ENCODE peak calls at places on chromosomes 13 and 19, in ten cellular contexts. One of them, this sample, is unnamed.

GRCh38 chr19:11505032-11505503 is 571 bp downstream of the ZNF653 start:
- DNase-seq in choroid plexus epithelial cell: peak; percentile 96
- DNase-seq in NCI-H2107: peak; percentile 83
- DNase-seq in NCI-H510A: peak; percentile 93
- DNase-seq in HuH-7.5: peak; percentile 96
- DNase-seq in ELR: peak; percentile 96
- DNase-seq in neural progenitor cell: peak; percentile 98
- DNase-seq in NCI-H1417 treated with DMSO at 0.1 percent for 48 hours: peak; percentile 80
- DNase-seq in EL: peak; percentile 96
- DNase-seq in activated naive CD8-positive, alpha-beta T cell treated with anti-CD3 and anti-CD28 coated beads, Interleukin-2, amount 50 U/mL, for 24 hours: peak; percentile 98
- DNase-seq in this sample: peak; percentile 91

GRCh38 chr13:99299545-99300341 is 7.5 kb downstream of the GPR183 start:
- DNase-seq in choroid plexus epithelial cell: no peak
- DNase-seq in NCI-H2107: no peak
- DNase-seq in NCI-H510A: peak; percentile 11
- DNase-seq in HuH-7.5: no peak
- DNase-seq in ELR: no peak
- DNase-seq in neural progenitor cell: no peak
- DNase-seq in NCI-H1417 treated with DMSO at 0.1 percent for 48 hours: no peak
- DNase-seq in EL: no peak
- DNase-seq in activated naive CD8-positive, alpha-beta T cell treated with anti-CD3 and anti-CD28 coated beads, Interleukin-2, amount 50 U/mL, for 24 hours: no peak
- DNase-seq in this sample: no peak

GRCh38 chr19:14530005-14530348 is 583 bp downstream of the TECR start:
- DNase-seq in choroid plexus epithelial cell: no peak
- DNase-seq in NCI-H2107: no peak
- DNase-seq in NCI-H510A: no peak
- DNase-seq in HuH-7.5: no peak
- DNase-seq in ELR: peak; percentile 23
- DNase-seq in neural progenitor cell: peak; percentile 79
- DNase-seq in NCI-H1417 treated with DMSO at 0.1 percent for 48 hours: no peak
- DNase-seq in EL: peak; percentile 30
- DNase-seq in activated naive CD8-positive, alpha-beta T cell treated with anti-CD3 and anti-CD28 coated beads, Interleukin-2, amount 50 U/mL, for 24 hours: no peak
- DNase-seq in this sample: no peak

GRCh38 chr13:67107973-67108372 is 122.2 kb downstream of the PCDH9 start:
- DNase-seq in choroid plexus epithelial cell: no peak
- DNase-seq in NCI-H2107: no peak
- DNase-seq in NCI-H510A: no peak
- DNase-seq in HuH-7.5: no peak
- DNase-seq in ELR: no peak
- DNase-seq in neural progenitor cell: no peak
- DNase-seq in NCI-H1417 treated with DMSO at 0.1 percent for 48 hours: no peak
- DNase-seq in EL: no peak
- DNase-seq in activated naive CD8-positive, alpha-beta T cell treated with anti-CD3 and anti-CD28 coated beads, Interleukin-2, amount 50 U/mL, for 24 hours: no peak
- DNase-seq in this sample: no peak

GRCh38 chr13:106752584-106753202 is 184.8 kb upstream of the ARGLU1 start:
- DNase-seq in choroid plexus epithelial cell: no peak
- DNase-seq in NCI-H2107: no peak
- DNase-seq in NCI-H510A: no peak
- DNase-seq in HuH-7.5: no peak
- DNase-seq in ELR: no peak
- DNase-seq in neural progenitor cell: peak; percentile 84
- DNase-seq in NCI-H1417 treated with DMSO at 0.1 percent for 48 hours: no peak
- DNase-seq in EL: no peak
- DNase-seq in activated naive CD8-positive, alpha-beta T cell treated with anti-CD3 and anti-CD28 coated beads, Interleukin-2, amount 50 U/mL, for 24 hours: no peak
- DNase-seq in this sample: no peak

GRCh38 chr19:55540619-55541018 is 3.7 kb upstream of the SBK2 start:
- DNase-seq in choroid plexus epithelial cell: no peak
- DNase-seq in NCI-H2107: no peak
- DNase-seq in NCI-H510A: no peak
- DNase-seq in HuH-7.5: no peak
- DNase-seq in ELR: no peak
- DNase-seq in neural progenitor cell: no peak
- DNase-seq in NCI-H1417 treated with DMSO at 0.1 percent for 48 hours: no peak
- DNase-seq in EL: no peak
- DNase-seq in activated naive CD8-positive, alpha-beta T cell treated with anti-CD3 and anti-CD28 coated beads, Interleukin-2, amount 50 U/mL, for 24 hours: no peak
- DNase-seq in this sample: no peak

GRCh38 chr13:41178040-41178439 is 16.3 kb downstream of the KBTBD7 start:
- DNase-seq in choroid plexus epithelial cell: peak; percentile 45
- DNase-seq in NCI-H2107: no peak
- DNase-seq in NCI-H510A: no peak
- DNase-seq in HuH-7.5: no peak
- DNase-seq in ELR: no peak
- DNase-seq in neural progenitor cell: no peak
- DNase-seq in NCI-H1417 treated with DMSO at 0.1 percent for 48 hours: no peak
- DNase-seq in EL: no peak
- DNase-seq in activated naive CD8-positive, alpha-beta T cell treated with anti-CD3 and anti-CD28 coated beads, Interleukin-2, amount 50 U/mL, for 24 hours: no peak
- DNase-seq in this sample: no peak

GRCh38 chr19:48991823-48992570 is 1.1 kb downstream of the GYS1 start:
- DNase-seq in choroid plexus epithelial cell: peak; percentile 91
- DNase-seq in NCI-H2107: no peak
- DNase-seq in NCI-H510A: no peak
- DNase-seq in HuH-7.5: peak; percentile 65
- DNase-seq in ELR: peak; percentile 91
- DNase-seq in neural progenitor cell: peak; percentile 69
- DNase-seq in NCI-H1417 treated with DMSO at 0.1 percent for 48 hours: no peak
- DNase-seq in EL: peak; percentile 88
- DNase-seq in activated naive CD8-positive, alpha-beta T cell treated with anti-CD3 and anti-CD28 coated beads, Interleukin-2, amount 50 U/mL, for 24 hours: no peak
- DNase-seq in this sample: no peak

GRCh38 chr19:12689012-12689411 is 1.2 kb downstream of the GNG14 start:
- DNase-seq in choroid plexus epithelial cell: no peak
- DNase-seq in NCI-H2107: no peak
- DNase-seq in NCI-H510A: no peak
- DNase-seq in HuH-7.5: no peak
- DNase-seq in ELR: no peak
- DNase-seq in neural progenitor cell: no peak
- DNase-seq in NCI-H1417 treated with DMSO at 0.1 percent for 48 hours: no peak
- DNase-seq in EL: no peak
- DNase-seq in activated naive CD8-positive, alpha-beta T cell treated with anti-CD3 and anti-CD28 coated beads, Interleukin-2, amount 50 U/mL, for 24 hours: no peak
- DNase-seq in this sample: no peak

GRCh38 chr19:17090501-17091074 is 15.0 kb downstream of the MYO9B start:
- DNase-seq in choroid plexus epithelial cell: no peak
- DNase-seq in NCI-H2107: no peak
- DNase-seq in NCI-H510A: no peak
- DNase-seq in HuH-7.5: no peak
- DNase-seq in ELR: peak; percentile 87
- DNase-seq in neural progenitor cell: no peak
- DNase-seq in NCI-H1417 treated with DMSO at 0.1 percent for 48 hours: no peak
- DNase-seq in EL: peak; percentile 80
- DNase-seq in activated naive CD8-positive, alpha-beta T cell treated with anti-CD3 and anti-CD28 coated beads, Interleukin-2, amount 50 U/mL, for 24 hours: no peak
- DNase-seq in this sample: no peak

GRCh38 chr13:45472171-45472705 is 7.5 kb downstream of the COG3 start:
- DNase-seq in choroid plexus epithelial cell: peak; percentile 41
- DNase-seq in NCI-H2107: no peak
- DNase-seq in NCI-H510A: no peak
- DNase-seq in HuH-7.5: no peak
- DNase-seq in ELR: no peak
- DNase-seq in neural progenitor cell: no peak
- DNase-seq in NCI-H1417 treated with DMSO at 0.1 percent for 48 hours: no peak
- DNase-seq in EL: no peak
- DNase-seq in activated naive CD8-positive, alpha-beta T cell treated with anti-CD3 and anti-CD28 coated beads, Interleukin-2, amount 50 U/mL, for 24 hours: no peak
- DNase-seq in this sample: no peak

GRCh38 chr13:80400164-80400767 is 59.3 kb upstream of the SPRY2 start:
- DNase-seq in choroid plexus epithelial cell: no peak
- DNase-seq in NCI-H2107: no peak
- DNase-seq in NCI-H510A: no peak
- DNase-seq in HuH-7.5: no peak
- DNase-seq in ELR: no peak
- DNase-seq in neural progenitor cell: no peak
- DNase-seq in NCI-H1417 treated with DMSO at 0.1 percent for 48 hours: no peak
- DNase-seq in EL: no peak
- DNase-seq in activated naive CD8-positive, alpha-beta T cell treated with anti-CD3 and anti-CD28 coated beads, Interleukin-2, amount 50 U/mL, for 24 hours: no peak
- DNase-seq in this sample: no peak

GRCh38 chr13:102779426-102780159 is 6.0 kb upstream of the TEX30 start:
- DNase-seq in choroid plexus epithelial cell: no peak
- DNase-seq in NCI-H2107: no peak
- DNase-seq in NCI-H510A: no peak
- DNase-seq in HuH-7.5: no peak
- DNase-seq in ELR: no peak
- DNase-seq in neural progenitor cell: no peak
- DNase-seq in NCI-H1417 treated with DMSO at 0.1 percent for 48 hours: no peak
- DNase-seq in EL: no peak
- DNase-seq in activated naive CD8-positive, alpha-beta T cell treated with anti-CD3 and anti-CD28 coated beads, Interleukin-2, amount 50 U/mL, for 24 hours: peak; percentile 31
- DNase-seq in this sample: no peak

GRCh38 chr13:113666324-113666660 is 727 bp upstream of the GRK1 start:
- DNase-seq in choroid plexus epithelial cell: no peak
- DNase-seq in NCI-H2107: no peak
- DNase-seq in NCI-H510A: no peak
- DNase-seq in HuH-7.5: no peak
- DNase-seq in ELR: no peak
- DNase-seq in neural progenitor cell: no peak
- DNase-seq in NCI-H1417 treated with DMSO at 0.1 percent for 48 hours: no peak
- DNase-seq in EL: no peak
- DNase-seq in activated naive CD8-positive, alpha-beta T cell treated with anti-CD3 and anti-CD28 coated beads, Interleukin-2, amount 50 U/mL, for 24 hours: no peak
- DNase-seq in this sample: no peak

GRCh38 chr13:104773775-104774174 is 1707.6 kb upstream of the SLC10A2 start:
- DNase-seq in choroid plexus epithelial cell: peak; percentile 82
- DNase-seq in NCI-H2107: no peak
- DNase-seq in NCI-H510A: peak; percentile 40
- DNase-seq in HuH-7.5: no peak
- DNase-seq in ELR: peak; percentile 55
- DNase-seq in neural progenitor cell: peak; percentile 81
- DNase-seq in NCI-H1417 treated with DMSO at 0.1 percent for 48 hours: peak; percentile 26
- DNase-seq in EL: peak; percentile 34
- DNase-seq in activated naive CD8-positive, alpha-beta T cell treated with anti-CD3 and anti-CD28 coated beads, Interleukin-2, amount 50 U/mL, for 24 hours: no peak
- DNase-seq in this sample: peak; percentile 8

This sample was measured in HepG2.